ENCODE peak calls at places on chromosomes 12 and 14, in seven cellular contexts. C is GM19239; F is activated CD8-positive, alpha-beta memory T cell treated with anti-CD3 and anti-CD28 coated beads, Interleukin-2, amount 50 U/mL, for 48 hours; U is stimulated activated CD4-positive, alpha-beta T cell treated with anti-CD3 and anti-CD28 coated beads, Interleukin-2, amount 100 ng/mL, for 48 hours; B is NCI-H510A treated with DMSO at 0.1 percent for 48 hours; J is EL; S is activated CD4-positive, alpha-beta T cell treated with anti-CD3 and anti-CD28 coated beads for 24 hours. G is an unnamed sample.

GRCh38 chr12:74846116-74846515 is 308.5 kb downstream of the ATXN7L3B start:
- DNase-seq in J (no peak), U (no peak), S (no peak), F (no peak), B (no peak), C (no peak), G (no peak)

GRCh38 chr12:14885718-14886201 is at the start of gene MGP:
- DNase-seq in S (no peak), U (no peak), F (no peak), B (no peak), C (no peak), J (peak; percentile 10), G (no peak)

GRCh38 chr12:115149685-115150378 is 465.9 kb upstream of the TBX3 start:
- DNase-seq in J (peak; percentile 90), S (no peak), U (no peak), F (no peak), B (no peak), C (no peak), G (no peak)

GRCh38 chr12:14773685-14774073 is 29.6 kb downstream of the WBP11 start:
- DNase-seq in S (no peak), J (no peak), U (no peak), B (no peak), F (peak; percentile 79), C (no peak), G (peak; percentile 5)

GRCh38 chr12:5201554-5202243 is 158.0 kb downstream of the KCNA5 start:
- DNase-seq in F (no peak), U (no peak), S (no peak), C (no peak), B (peak; percentile 84), J (no peak), G (no peak)

GRCh38 chr14:92973265-92973797 is 50.4 kb downstream of the CHGA start:
- DNase-seq in F (peak; percentile 81), J (peak; percentile 90), C (no peak), U (peak; percentile 12), S (no peak), B (peak; percentile 82), G (no peak)

GRCh38 chr12:117040496-117040895 is 58.7 kb downstream of the TESC start:
- DNase-seq in U (no peak), S (no peak), C (no peak), J (no peak), B (no peak), F (no peak), G (no peak)

GRCh38 chr14:42222924-42223471 is 616.3 kb downstream of the LRFN5 start:
- DNase-seq in C (peak; percentile 1), S (no peak), B (peak; percentile 94), U (no peak), F (no peak), J (peak; percentile 5), G (peak; percentile 13)

GRCh38 chr14:69354383-69355154 is 43.5 kb downstream of the ERH start:
- DNase-seq in S (peak; percentile 50), J (no peak), F (peak; percentile 79), C (peak; percentile 91), B (peak; percentile 81), U (peak; percentile 58), G (peak; percentile 89)

GRCh38 chr12:111753144-111753881 is 13.4 kb upstream of the ALDH2 start:
- DNase-seq in U (no peak), S (no peak), F (no peak), C (peak; percentile 52), J (peak; percentile 39), B (no peak), G (peak; percentile 65)

GRCh38 chr12:19750116-19750644 is 310.9 kb downstream of the AEBP2 start:
- DNase-seq in B (no peak), U (no peak), S (no peak), F (no peak), C (no peak), J (no peak), G (no peak)

GRCh38 chr12:113645183-113645582 is 173.5 kb upstream of the LHX5 start:
- DNase-seq in J (no peak), F (no peak), C (no peak), U (no peak), S (no peak), B (no peak), G (no peak)

GRCh38 chr12:70197362-70197744 is 45.9 kb upstream of the CNOT2 start:
- DNase-seq in J (no peak), F (no peak), S (no peak), B (no peak), U (no peak), C (no peak), G (no peak)

GRCh38 chr14:74502236-74503019 is 8.9 kb downstream of the ISCA2 start:
- DNase-seq in F (peak; percentile 44), J (peak; percentile 33), S (no peak), C (peak; percentile 39), U (no peak), B (peak; percentile 65), G (no peak)

GRCh38 chr12:131223171-131223761 is 269.6 kb downstream of the ADGRD1 start:
- DNase-seq in U (no peak), C (no peak), B (no peak), F (no peak), J (no peak), S (no peak), G (no peak)

GRCh38 chr12:26642361-26642760 is 190.6 kb downstream of the ITPR2 start:
- DNase-seq in S (no peak), F (no peak), J (no peak), U (no peak), B (no peak), C (no peak), G (no peak)

G was measured in GM12892.